ENCODE peak calls at places on chromosomes 3 and 15, in seven cellular contexts. Q is GM06990, V is dorsolateral prefrontal cortex, N is Peyer's patch, B is uterus, K is A673, T is AG09309. F is an unnamed sample.
A peak's percentile ranks its signal among the peaks of the same experiment; 100 is the strongest.

GRCh38 chr3:40546811-40547210 is 22.1 kb downstream of the ZNF621 start:
- DNase-seq in Q (no peak), V (no peak), N (no peak), B (no peak), K (peak; percentile 11), T (peak; percentile 38), F (no peak)

GRCh38 chr3:174330303-174330702 is 528.8 kb upstream of the NAALADL2 start:
- DNase-seq in Q (no peak), V (no peak), N (no peak), B (no peak), K (peak; percentile 54), T (peak; percentile 81), F (no peak)

GRCh38 chr3:70824078-70824477 is 511.6 kb upstream of the MDFIC2 start:
- DNase-seq in Q (no peak), V (no peak), N (no peak), B (no peak), K (no peak), T (no peak), F (no peak)

GRCh38 chr15:99054025-99054387 is 46.4 kb upstream of the PGPEP1L start:
- DNase-seq in Q (no peak), V (no peak), N (no peak), B (no peak), K (no peak), T (no peak), F (no peak)

GRCh38 chr3:99923873-99924272 is 106.2 kb downstream of the CMSS1 start:
- DNase-seq in Q (no peak), V (no peak), N (no peak), B (no peak), K (no peak), T (no peak), F (no peak)

GRCh38 chr15:72368895-72369294 is 6.9 kb downstream of the HEXA start:
- DNase-seq in Q (no peak), V (no peak), N (no peak), B (no peak), K (no peak), T (no peak), F (no peak)

GRCh38 chr3:126659915-126660886 is 5.3 kb upstream of the TXNRD3 start:
- DNase-seq in Q (no peak), V (no peak), N (peak; percentile 39), B (no peak), K (no peak), T (no peak), F (no peak)

GRCh38 chr3:155594836-155595235 is 150.0 kb downstream of the PLCH1 start:
- DNase-seq in Q (no peak), V (no peak), N (no peak), B (no peak), K (no peak), T (no peak), F (no peak)

GRCh38 chr3:25007974-25008658 is 419.9 kb upstream of the RARB start:
- DNase-seq in Q (no peak), V (no peak), N (no peak), B (no peak), K (no peak), T (peak; percentile 14), F (no peak)

GRCh38 chr3:80855482-80855881 is 906.0 kb downstream of the GBE1 start:
- DNase-seq in Q (no peak), V (no peak), N (no peak), B (no peak), K (no peak), T (no peak), F (no peak)

GRCh38 chr3:70916375-70917055 is 604.1 kb upstream of the MDFIC2 start:
- DNase-seq in Q (no peak), V (no peak), N (no peak), B (no peak), K (peak; percentile 85), T (no peak), F (no peak)

GRCh38 chr3:62392893-62393292 is 19.5 kb upstream of the FEZF2 start:
- DNase-seq in Q (no peak), V (no peak), N (no peak), B (no peak), K (no peak), T (no peak), F (no peak)

GRCh38 chr3:59374812-59375211 is 325.0 kb upstream of the CFAP20DC start:
- DNase-seq in Q (peak; percentile 81), V (no peak), N (no peak), B (no peak), K (no peak), T (no peak), F (no peak)

GRCh38 chr3:153339065-153339464 is 177.0 kb downstream of the RAP2B start:
- DNase-seq in Q (no peak), V (no peak), N (no peak), B (no peak), K (no peak), T (no peak), F (no peak)

GRCh38 chr3:187989458-187990153 is 164.4 kb upstream of the LPP start:
- DNase-seq in Q (no peak), V (no peak), N (no peak), B (no peak), K (no peak), T (no peak), F (no peak)

GRCh38 chr3:60017631-60018030 is 967.8 kb upstream of the CFAP20DC start:
- DNase-seq in Q (peak; percentile 29), V (no peak), N (no peak), B (no peak), K (no peak), T (no peak), F (peak; percentile 60)

GRCh38 chr15:97482521-97482920 is 478.0 kb upstream of the ARRDC4 start:
- DNase-seq in Q (no peak), V (no peak), N (no peak), B (no peak), K (peak; percentile 57), T (no peak), F (no peak)

GRCh38 chr3:58271901-58272501 is 34.0 kb upstream of the RPP14 start:
- DNase-seq in Q (no peak), V (no peak), N (no peak), B (no peak), K (peak; percentile 69), T (peak; percentile 70), F (no peak)

GRCh38 chr3:10928396-10928960 is 64.1 kb upstream of the SLC6A1 start:
- DNase-seq in Q (no peak), V (no peak), N (no peak), B (no peak), K (no peak), T (no peak), F (no peak)

DNA sequence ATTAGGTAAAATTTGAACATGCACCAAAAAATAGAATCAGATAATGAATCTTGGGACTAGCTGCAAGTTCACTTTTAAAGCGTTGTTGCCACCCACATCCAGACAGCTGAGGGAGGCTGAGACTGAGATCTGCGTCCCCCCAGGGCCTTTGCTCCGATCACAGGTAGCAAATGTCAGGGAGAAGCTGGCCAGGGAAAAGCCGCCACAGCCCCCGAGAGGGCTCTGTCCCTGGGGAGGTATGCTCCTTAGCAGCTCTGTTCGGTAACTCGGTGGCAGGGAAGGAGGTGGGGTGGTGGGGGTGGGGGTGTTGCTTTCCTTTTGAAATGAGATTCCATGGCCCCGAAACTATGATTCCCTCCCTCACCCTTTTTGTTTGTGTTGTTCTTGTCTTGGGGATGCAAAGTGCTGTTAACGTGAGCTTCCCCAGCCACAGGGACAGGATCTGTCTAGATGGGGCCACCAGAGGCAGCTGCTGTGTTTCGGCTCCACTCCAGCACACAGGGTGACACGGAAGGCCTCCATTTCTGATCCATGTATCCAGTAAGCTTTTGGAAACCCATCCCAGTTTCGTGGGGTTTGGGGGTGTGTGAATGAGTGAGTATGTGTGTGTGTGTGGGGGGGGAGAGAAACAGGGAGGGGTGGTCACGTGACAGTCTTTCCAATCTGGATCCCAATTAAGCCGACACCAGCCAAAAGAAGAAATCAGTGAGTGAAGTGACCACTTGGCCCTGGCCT is 1.1 kb upstream of the MINAR1 start:
- DNase-seq in Q (no peak), V (no peak), N (no peak), B (no peak), K (peak; percentile 8), T (no peak), F (no peak)
- H3K4me3 ChIP-seq in Q (no peak overlapping the region), V (peak overlapping the region; percentile 57), N (no peak overlapping the region), B (no peak overlapping the region), K (peak overlapping the region; percentile 50), T (peak overlapping the region; percentile 53), F (no peak overlapping the region)

GRCh38 chr3:53489401-53490130 is 4.8 kb upstream of the CACNA1D start:
- DNase-seq in Q (no peak), V (no peak), N (no peak), B (no peak), K (no peak), T (no peak), F (no peak)

GRCh38 chr3:53486961-53487654 is 7.3 kb upstream of the CACNA1D start:
- DNase-seq in Q (no peak), V (no peak), N (no peak), B (no peak), K (no peak), T (no peak), F (no peak)

GRCh38 chr3:53491276-53491675 is 3.1 kb upstream of the CACNA1D start:
- DNase-seq in Q (no peak), V (no peak), N (no peak), B (no peak), K (no peak), T (no peak), F (no peak)

GRCh38 chr3:53493618-53493996 is 804 bp upstream of the CACNA1D start:
- DNase-seq in Q (no peak), V (no peak), N (no peak), B (no peak), K (no peak), T (no peak), F (no peak)

DNA sequence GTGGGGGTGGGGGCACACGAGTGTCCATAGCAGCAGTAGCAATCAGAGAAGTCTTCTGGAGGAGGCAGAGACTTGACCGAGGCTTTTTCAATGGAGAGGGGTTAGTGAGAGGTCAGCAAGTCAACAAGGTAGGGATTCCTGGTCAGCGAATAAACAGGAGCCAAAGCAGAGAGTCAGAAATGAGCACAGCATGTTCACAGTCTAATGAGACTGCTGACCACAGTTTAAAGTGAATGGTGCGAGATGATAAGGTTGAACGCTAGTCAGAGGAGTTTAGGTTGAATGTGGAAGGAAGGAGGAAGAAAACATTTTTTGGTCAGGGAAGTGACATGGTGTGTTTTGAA is 4.3 kb upstream of the CACNA1D start:
- DNase-seq in Q (no peak), V (no peak), N (no peak), B (no peak), K (no peak), T (no peak), F (no peak)
- TF ChIP-seq CTCF in Q (no peak), V (no peak), N (no peak), B (no peak), K (no peak), T (no peak), F (no peak)

DNA sequence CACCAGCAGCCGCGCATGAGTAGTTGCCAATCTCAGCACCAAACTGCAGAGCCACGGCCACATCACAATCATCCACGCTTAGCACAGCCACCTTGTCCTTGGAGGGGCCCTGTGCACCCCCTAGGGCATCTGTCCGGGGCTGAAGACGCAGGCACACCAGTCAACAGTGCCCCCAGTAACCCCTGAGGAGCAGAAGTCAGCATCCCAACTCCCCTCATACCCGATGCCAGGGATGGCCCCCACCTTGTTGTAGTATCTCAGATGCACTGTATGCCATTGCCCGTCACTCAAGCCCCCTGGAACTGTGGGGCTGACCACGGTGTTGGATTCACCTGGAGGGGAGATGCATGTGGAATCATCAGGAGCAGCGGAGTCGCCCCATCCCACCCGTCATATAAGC is 7.6 kb downstream of the CELSR3 start:
- DNase-seq in Q (no peak), V (no peak), N (no peak), B (no peak), K (no peak), T (no peak), F (no peak)
- H3K4me3 ChIP-seq in Q (no peak overlapping the region), V (no peak overlapping the region), N (no peak overlapping the region), B (no peak overlapping the region), K (no peak overlapping the region), T (no peak overlapping the region), F (peak overlapping the region; percentile 83)

GRCh38 chr15:83747050-83747717 is 93.3 kb downstream of the ADAMTSL3 start:
- DNase-seq in Q (no peak), V (no peak), N (no peak), B (peak; percentile 54), K (peak; percentile 21), T (no peak), F (no peak)
- TF ChIP-seq CTCF in Q (no peak), V (peak; percentile 31), N (no peak), B (peak; percentile 51), K (peak; percentile 34), T (no peak), F (no peak)